ENCODE peak calls at places on chromosomes 3 and 15, in four cellular contexts. One of them, this sample, is unnamed.

GRCh38 chr15:76185716-76186115 is 125.6 kb downstream of the ETFA start:
- DNase-seq in fibroblast of lung: peak; percentile 65
- DNase-seq in BE2C: peak; percentile 40
- DNase-seq in fibroblast of mammary gland: peak; percentile 84
- DNase-seq in this sample: no peak

GRCh38 chr3:44030690-44031344 is 210.9 kb upstream of the TOPAZ1 start:
- DNase-seq in fibroblast of lung: peak; percentile 38
- DNase-seq in BE2C: no peak
- DNase-seq in fibroblast of mammary gland: peak; percentile 72
- DNase-seq in this sample: no peak

GRCh38 chr3:69410301-69410700 is 24.4 kb upstream of the FRMD4B start:
- DNase-seq in fibroblast of lung: peak; percentile 49
- DNase-seq in BE2C: peak; percentile 71
- DNase-seq in fibroblast of mammary gland: peak; percentile 71
- DNase-seq in this sample: peak; percentile 43

GRCh38 chr15:70379938-70380337 is 282.2 kb upstream of the TLE3 start:
- DNase-seq in fibroblast of lung: no peak
- DNase-seq in BE2C: no peak
- DNase-seq in fibroblast of mammary gland: no peak
- DNase-seq in this sample: no peak

GRCh38 chr15:100559330-100559729 is 30.6 kb upstream of the CERS3 start:
- DNase-seq in fibroblast of lung: peak; percentile 19
- DNase-seq in BE2C: no peak
- DNase-seq in fibroblast of mammary gland: peak; percentile 91
- DNase-seq in this sample: no peak

GRCh38 chr15:89442671-89443307 is 53.6 kb downstream of the RHCG start:
- DNase-seq in fibroblast of lung: no peak
- DNase-seq in BE2C: peak; percentile 87
- DNase-seq in fibroblast of mammary gland: peak; percentile 32
- DNase-seq in this sample: peak; percentile 28

GRCh38 chr3:53796161-53796560 is 50.1 kb downstream of the CHDH start:
- DNase-seq in fibroblast of lung: no peak
- DNase-seq in BE2C: peak; percentile 79
- DNase-seq in fibroblast of mammary gland: no peak
- DNase-seq in this sample: no peak

GRCh38 chr15:77525907-77526581 is 105.4 kb downstream of the HMG20A start:
- DNase-seq in fibroblast of lung: no peak
- DNase-seq in BE2C: no peak
- DNase-seq in fibroblast of mammary gland: no peak
- DNase-seq in this sample: no peak

GRCh38 chr15:70879386-70879785 is 12.8 kb downstream of the THAP10 start:
- DNase-seq in fibroblast of lung: peak; percentile 91
- DNase-seq in BE2C: no peak
- DNase-seq in fibroblast of mammary gland: peak; percentile 92
- DNase-seq in this sample: no peak

GRCh38 chr3:176584413-176585176 is 612.7 kb downstream of the TBL1XR1 start:
- DNase-seq in fibroblast of lung: peak; percentile 35
- DNase-seq in BE2C: no peak
- DNase-seq in fibroblast of mammary gland: peak; percentile 68
- DNase-seq in this sample: no peak
- TF ChIP-seq CTCF in fibroblast of lung: no peak
- TF ChIP-seq CTCF in BE2C: no peak
- TF ChIP-seq CTCF in fibroblast of mammary gland: no peak
- TF ChIP-seq CTCF in this sample: no peak

GRCh38 chr3:52218953-52219650 is 6.3 kb downstream of the TLR9 start:
- DNase-seq in fibroblast of lung: no peak
- DNase-seq in BE2C: no peak
- DNase-seq in fibroblast of mammary gland: no peak
- DNase-seq in this sample: no peak
- TF ChIP-seq CTCF in fibroblast of lung: no peak
- TF ChIP-seq CTCF in BE2C: no peak
- TF ChIP-seq CTCF in fibroblast of mammary gland: no peak
- TF ChIP-seq CTCF in this sample: no peak

GRCh38 chr15:40279437-40280141 is 3.3 kb downstream of the ANKRD63 start:
- DNase-seq in fibroblast of lung: peak; percentile 17
- DNase-seq in BE2C: peak; percentile 81
- DNase-seq in fibroblast of mammary gland: peak; percentile 34
- DNase-seq in this sample: peak; percentile 73
- TF ChIP-seq CTCF in fibroblast of lung: peak; percentile 81
- TF ChIP-seq CTCF in BE2C: peak; percentile 96
- TF ChIP-seq CTCF in fibroblast of mammary gland: peak; percentile 79
- TF ChIP-seq CTCF in this sample: peak; percentile 100

GRCh38 chr3:108595304-108595703 is 5.8 kb downstream of the DZIP3 start:
- DNase-seq in fibroblast of lung: no peak
- DNase-seq in BE2C: no peak
- DNase-seq in fibroblast of mammary gland: no peak
- DNase-seq in this sample: no peak

GRCh38 chr3:108590443-108590842 is 921 bp downstream of the DZIP3 start:
- DNase-seq in fibroblast of lung: peak; percentile 8
- DNase-seq in BE2C: no peak
- DNase-seq in fibroblast of mammary gland: peak; percentile 5
- DNase-seq in this sample: no peak

GRCh38 chr3:108589998-108590323 is 439 bp downstream of the DZIP3 start:
- DNase-seq in fibroblast of lung: no peak
- DNase-seq in BE2C: no peak
- DNase-seq in fibroblast of mammary gland: no peak
- DNase-seq in this sample: no peak

GRCh38 chr3:108588616-108589015 is 622 bp downstream of the CIP2A start:
- DNase-seq in fibroblast of lung: no peak
- DNase-seq in BE2C: no peak
- DNase-seq in fibroblast of mammary gland: peak; percentile 16
- DNase-seq in this sample: no peak

GRCh38 chr3:108589081-108589997 is at the start of the genes CIP2A and DZIP3:
- DNase-seq in fibroblast of lung: peak; percentile 91
- DNase-seq in BE2C: peak; percentile 98
- DNase-seq in fibroblast of mammary gland: peak; percentile 91
- DNase-seq in this sample: peak; percentile 84
- TF ChIP-seq CTCF in fibroblast of lung: peak; percentile 1
- TF ChIP-seq CTCF in BE2C: no peak
- TF ChIP-seq CTCF in fibroblast of mammary gland: peak; percentile 0
- TF ChIP-seq CTCF in this sample: no peak

GRCh38 chr3:22886394-22886793 is 316.7 kb upstream of the UBE2E2 start:
- DNase-seq in fibroblast of lung: no peak
- DNase-seq in BE2C: no peak
- DNase-seq in fibroblast of mammary gland: no peak
- DNase-seq in this sample: no peak
- TF ChIP-seq CTCF in fibroblast of lung: no peak
- TF ChIP-seq CTCF in BE2C: no peak
- TF ChIP-seq CTCF in fibroblast of mammary gland: no peak
- TF ChIP-seq CTCF in this sample: no peak

DNA sequence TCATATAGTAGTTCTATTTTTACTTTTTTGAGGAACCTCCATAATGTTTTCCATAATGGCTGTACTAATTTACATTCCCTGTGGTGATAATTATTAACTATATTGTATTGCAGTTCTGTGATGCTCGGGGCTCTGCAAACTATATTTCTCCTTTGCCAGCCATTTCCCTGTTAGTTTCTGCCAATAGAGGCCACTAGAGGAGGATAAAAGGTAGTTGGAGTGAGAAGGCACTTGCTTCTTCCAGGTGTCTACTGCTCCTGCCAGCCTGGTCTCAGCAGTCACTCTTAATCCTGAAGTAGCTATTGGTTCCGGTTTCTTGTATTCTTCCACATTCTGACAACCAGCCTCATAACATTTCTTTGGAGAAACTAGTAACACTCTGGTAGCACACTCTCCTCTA is 233.9 kb upstream of the GBE1 start:
- DNase-seq in fibroblast of lung: no peak
- DNase-seq in BE2C: no peak
- DNase-seq in fibroblast of mammary gland: no peak
- DNase-seq in this sample: no peak
- TF ChIP-seq CTCF in fibroblast of lung: no peak
- TF ChIP-seq CTCF in BE2C: peak; percentile 46
- TF ChIP-seq CTCF in fibroblast of mammary gland: no peak
- TF ChIP-seq CTCF in this sample: no peak

GRCh38 chr3:36904641-36905040 is 40.2 kb downstream of the TRANK1 start:
- DNase-seq in fibroblast of lung: peak; percentile 24
- DNase-seq in BE2C: peak; percentile 11
- DNase-seq in fibroblast of mammary gland: peak; percentile 22
- DNase-seq in this sample: no peak
- TF ChIP-seq CTCF in fibroblast of lung: peak; percentile 50
- TF ChIP-seq CTCF in BE2C: peak; percentile 52
- TF ChIP-seq CTCF in fibroblast of mammary gland: peak; percentile 44
- TF ChIP-seq CTCF in this sample: no peak

GRCh38 chr3:31568649-31569048 is 35.9 kb downstream of the STT3B start:
- DNase-seq in fibroblast of lung: no peak
- DNase-seq in BE2C: no peak
- DNase-seq in fibroblast of mammary gland: no peak
- DNase-seq in this sample: no peak

GRCh38 chr3:31561891-31562290 is 29.2 kb downstream of the STT3B start:
- DNase-seq in fibroblast of lung: no peak
- DNase-seq in BE2C: no peak
- DNase-seq in fibroblast of mammary gland: no peak
- DNase-seq in this sample: no peak

GRCh38 chr3:31567036-31567435 is 34.3 kb downstream of the STT3B start:
- DNase-seq in fibroblast of lung: no peak
- DNase-seq in BE2C: no peak
- DNase-seq in fibroblast of mammary gland: peak; percentile 11
- DNase-seq in this sample: no peak

GRCh38 chr3:31562525-31562924 is 29.8 kb downstream of the STT3B start:
- DNase-seq in fibroblast of lung: no peak
- DNase-seq in BE2C: no peak
- DNase-seq in fibroblast of mammary gland: no peak
- DNase-seq in this sample: no peak

DNA sequence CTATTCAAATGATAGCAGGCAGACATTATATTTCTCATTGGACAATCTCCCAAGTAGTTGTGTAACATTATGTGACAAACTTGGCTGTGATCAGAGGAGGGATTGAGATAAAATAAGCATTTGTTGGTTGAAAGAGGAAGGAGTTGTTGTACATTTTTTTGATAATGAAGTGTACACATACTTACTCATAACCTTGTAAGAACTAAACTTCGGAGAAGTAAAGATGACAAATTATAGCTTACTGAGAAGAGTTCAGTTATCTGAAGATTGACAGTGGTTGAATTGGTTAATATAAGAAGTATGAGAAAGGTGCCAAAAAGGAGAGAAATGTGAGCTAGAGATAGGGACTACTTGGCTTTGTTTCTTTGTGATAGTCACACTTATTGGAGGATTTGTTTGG is 32.6 kb downstream of the STT3B start:
- DNase-seq in fibroblast of lung: peak; percentile 53
- DNase-seq in BE2C: no peak
- DNase-seq in fibroblast of mammary gland: no peak
- DNase-seq in this sample: no peak
- TF ChIP-seq CTCF in fibroblast of lung: no peak
- TF ChIP-seq CTCF in BE2C: no peak
- TF ChIP-seq CTCF in fibroblast of mammary gland: no peak
- TF ChIP-seq CTCF in this sample: no peak

DNA sequence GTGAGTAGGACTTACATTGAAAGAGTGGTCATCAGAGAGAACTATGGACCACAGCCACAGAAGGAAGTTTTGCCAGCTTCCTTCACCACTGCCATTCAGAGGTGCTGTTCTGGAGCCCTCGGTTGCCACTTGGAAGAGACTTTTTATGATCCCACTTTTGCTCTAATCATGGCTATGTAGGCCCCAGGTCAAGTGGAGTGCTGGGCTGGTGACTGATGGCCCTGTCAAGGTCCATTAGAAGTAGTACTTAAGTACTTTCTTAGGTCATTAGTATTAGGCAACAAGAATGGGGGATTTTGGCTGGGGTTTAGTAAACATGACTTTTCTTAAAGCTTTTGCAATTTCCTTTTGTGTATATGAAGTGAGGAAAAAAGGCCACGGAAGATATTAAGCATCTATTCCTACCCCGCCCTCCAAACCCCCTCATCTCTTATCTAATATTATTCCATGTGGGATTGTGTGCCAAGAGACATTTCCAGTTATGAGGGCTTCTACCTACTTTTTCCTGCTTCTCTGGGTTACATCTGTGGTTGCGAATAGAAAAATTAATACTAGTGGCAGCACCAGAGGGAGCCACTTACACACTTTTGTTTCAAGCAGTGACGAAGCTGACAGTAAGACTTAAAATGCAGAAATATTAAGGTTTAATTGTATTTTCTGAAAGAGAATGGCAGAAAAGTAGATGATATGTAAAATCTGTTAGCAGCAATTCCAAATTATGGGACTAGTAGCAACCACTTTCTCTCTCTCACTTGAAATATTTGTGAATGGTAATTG is 13.9 kb downstream of the NLGN1 start:
- DNase-seq in fibroblast of lung: peak; percentile 49
- DNase-seq in BE2C: peak; percentile 15
- DNase-seq in fibroblast of mammary gland: peak; percentile 57
- DNase-seq in this sample: no peak
- TF ChIP-seq CTCF in fibroblast of lung: peak; percentile 24
- TF ChIP-seq CTCF in BE2C: peak; percentile 43
- TF ChIP-seq CTCF in fibroblast of mammary gland: peak; percentile 46
- TF ChIP-seq CTCF in this sample: no peak

This sample was measured in natural killer cell.